ENCODE peak calls at places on chromosomes 3 and 15, in eight cellular contexts. D is RPMI7951; Q is cardiac fibroblast; A is activated CD8-positive, alpha-beta memory T cell treated with anti-CD3 and anti-CD28 coated beads, Interleukin-2, amount 50 U/mL, for 48 hours; B is hepatic stellate cell; Y is esophagus squamous epithelium; C is MCF 10A; H is stimulated activated CD4-positive, alpha-beta T cell treated with anti-CD3 and anti-CD28 coated beads, Interleukin-4, amount 100 ng/mL, for 48 hours. F is an unnamed sample.
A peak's percentile ranks its signal among the peaks of the same experiment; 100 is the strongest.

GRCh38 chr3:16148783-16149182 is 25.7 kb upstream of the GALNT15 start:
- DNase-seq in B (no peak), C (peak; percentile 84), Q (peak; percentile 99), A (no peak), D (peak; percentile 71), Y (no peak), H (no peak), F (no peak)

GRCh38 chr3:43434431-43434830 is 148.1 kb downstream of the SNRK start:
- DNase-seq in H (no peak), C (no peak), B (no peak), D (no peak), A (no peak), Y (no peak), Q (no peak), F (no peak)

GRCh38 chr15:81784751-81785150 is 261.1 kb downstream of the MEX3B start:
- DNase-seq in Y (no peak), B (no peak), C (no peak), Q (no peak), H (no peak), A (no peak), D (no peak), F (no peak)

GRCh38 chr15:78625621-78626280 is 5.0 kb upstream of the CHRNA3 start:
- DNase-seq in D (no peak), B (no peak), A (no peak), Y (no peak), Q (no peak), H (no peak), C (no peak), F (no peak)

GRCh38 chr3:112320698-112321097 is 12.3 kb upstream of the CD200 start:
- DNase-seq in D (no peak), H (no peak), C (no peak), B (no peak), Y (no peak), A (no peak), Q (no peak), F (no peak)

GRCh38 chr15:99279290-99279689 is 28.0 kb downstream of the LRRC28 start:
- DNase-seq in H (no peak), Q (no peak), A (no peak), D (peak; percentile 47), Y (no peak), B (no peak), C (no peak), F (no peak)

GRCh38 chr15:30038667-30039523 is 43.9 kb upstream of the GOLGA8J start:
- DNase-seq in D (peak; percentile 10), B (no peak), Q (peak; percentile 23), Y (no peak), A (no peak), C (peak; percentile 97), H (no peak), F (no peak)

GRCh38 chr3:115999598-115999997 is 376.3 kb downstream of the GAP43 start:
- DNase-seq in D (no peak), Q (no peak), B (no peak), C (no peak), H (no peak), Y (no peak), A (no peak), F (no peak)

GRCh38 chr3:86282106-86282787 is 708.7 kb downstream of the VGLL3 start:
- DNase-seq in Y (no peak), B (no peak), Q (no peak), C (no peak), H (no peak), A (no peak), D (no peak), F (no peak)

GRCh38 chr15:66592505-66593218 is 26.9 kb upstream of the LCTL start:
- DNase-seq in Y (no peak), B (no peak), D (no peak), Q (peak; percentile 26), C (no peak), A (no peak), H (no peak), F (no peak)

GRCh38 chr15:70152070-70152480 is 54.4 kb upstream of the TLE3 start:
- DNase-seq in B (no peak), H (no peak), A (no peak), D (peak; percentile 63), C (no peak), Q (peak; percentile 52), Y (no peak), F (no peak)

GRCh38 chr3:108780235-108780634 is 23.0 kb upstream of the RETNLB start:
- DNase-seq in C (no peak), D (no peak), Y (no peak), H (peak; percentile 2), Q (no peak), B (no peak), A (no peak), F (no peak)

GRCh38 chr3:14410501-14411165 is 8.2 kb downstream of the SLC6A6 start:
- DNase-seq in H (no peak), C (peak; percentile 92), B (peak; percentile 92), A (no peak), D (peak; percentile 98), Y (no peak), Q (peak; percentile 85), F (no peak)

GRCh38 chr3:190322604-190323240 is 476 bp upstream of the CLDN1 start:
- DNase-seq in B (no peak), D (no peak), H (no peak), Y (no peak), C (no peak), A (no peak), Q (peak; percentile 37), F (no peak)

GRCh38 chr3:147934316-147935188 is 525.4 kb downstream of the ZIC1 start:
- DNase-seq in C (no peak), H (no peak), Y (no peak), A (no peak), B (no peak), Q (no peak), D (no peak), F (no peak)

GRCh38 chr15:66641485-66642313 is 60.3 kb upstream of the SMAD6 start:
- DNase-seq in Q (no peak), B (no peak), Y (no peak), D (no peak), H (no peak), C (no peak), A (no peak), F (no peak)

GRCh38 chr15:88467935-88468528 is 524 bp downstream of the MRPS11 start:
- DNase-seq in D (peak; percentile 8), B (no peak), A (no peak), Y (no peak), Q (peak; percentile 19), H (no peak), C (no peak), F (no peak)

GRCh38 chr3:172675371-172676193 is 35.3 kb downstream of the NCEH1 start:
- DNase-seq in Y (no peak), D (peak; percentile 63), B (peak; percentile 12), C (peak; percentile 75), A (no peak), Q (peak; percentile 70), H (no peak), F (no peak)

GRCh38 chr3:99023590-99024192 is 122.2 kb upstream of the DCBLD2 start:
- DNase-seq in Y (no peak), Q (peak; percentile 65), D (peak; percentile 45), A (no peak), H (no peak), C (peak; percentile 55), B (peak; percentile 7), F (no peak)

GRCh38 chr15:29704950-29705597 is 117.2 kb downstream of the TJP1 start:
- DNase-seq in A (no peak), Y (no peak), D (no peak), H (no peak), B (no peak), Q (no peak), C (no peak), F (no peak)

GRCh38 chr3:141905129-141905528 is 28.7 kb downstream of the ATP1B3 start:
- DNase-seq in H (no peak), B (no peak), Y (no peak), D (peak; percentile 10), C (no peak), A (no peak), Q (peak; percentile 22), F (no peak)

GRCh38 chr15:71662306-71662705 is 148.0 kb upstream of the NR2E3 start:
- DNase-seq in A (no peak), B (no peak), Y (no peak), D (no peak), Q (no peak), H (no peak), C (no peak), F (no peak)

GRCh38 chr3:52233108-52233591 is 5.8 kb downstream of the TWF2 start:
- DNase-seq in D (no peak), A (no peak), Y (no peak), Q (no peak), B (no peak), C (no peak), H (no peak), F (no peak)

GRCh38 chr3:144058713-144059112 is 87.1 kb downstream of the DIPK2A start:
- DNase-seq in B (no peak), A (no peak), D (no peak), C (no peak), Y (no peak), Q (no peak), H (no peak), F (no peak)

GRCh38 chr3:155995525-155996370 is 124.6 kb upstream of the KCNAB1 start:
- DNase-seq in C (peak; percentile 59), B (peak; percentile 51), A (no peak), Q (peak; percentile 80), D (peak; percentile 56), H (no peak), Y (no peak), F (no peak)